ENCODE peak calls at places on chromosomes 13 and 19, in four cellular contexts. V is B cell, B is skeletal muscle cell, G is AG10803. C is an unnamed sample.

GRCh38 chr13:114047358-114047881 is 73.5 kb upstream of the C13orf46 start:
- DNase-seq in V (no peak), B (no peak), G (no peak), C (no peak)

GRCh38 chr19:7944177-7944761 is 803 bp upstream of the TIMM44 start:
- DNase-seq in V (peak), B (peak), G (peak), C (peak)

GRCh38 chr19:43620061-43621001 is 902 bp upstream of the ZNF428 start:
- DNase-seq in V (no peak), B (no peak), G (no peak), C (no peak)

GRCh38 chr13:53885997-53886396 is 857.4 kb downstream of the OLFM4 start:
- DNase-seq in V (no peak), B (no peak), G (no peak), C (no peak)

GRCh38 chr13:74528751-74529513 is 394.7 kb upstream of the KLF12 start:
- DNase-seq in V (no peak), B (no peak), G (no peak), C (peak)

GRCh38 chr19:43470288-43470687 is 4.9 kb upstream of the LYPD3 start:
- DNase-seq in V (no peak), B (no peak), G (no peak), C (no peak)

GRCh38 chr13:110312669-110313031 is 5.6 kb downstream of the COL4A2 start:
- DNase-seq in V (no peak), B (no peak), G (peak), C (no peak)

GRCh38 chr13:38819053-38819452 is 132.2 kb downstream of the FREM2 start:
- DNase-seq in V (no peak), B (peak), G (no peak), C (no peak)

GRCh38 chr13:27151798-27152599 is 19.6 kb downstream of the USP12 start:
- DNase-seq in V (no peak), B (no peak), G (no peak), C (no peak)

GRCh38 chr13:27125357-27126282 is 46.0 kb downstream of the USP12 start:
- DNase-seq in V (no peak), B (no peak), G (no peak), C (no peak)

GRCh38 chr13:40665061-40665753 is 1.2 kb downstream of the FOXO1 start:
- DNase-seq in V (peak), B (no peak), G (no peak), C (no peak)

GRCh38 chr13:112623051-112623711 is 35.2 kb upstream of the TUBGCP3 start:
- DNase-seq in V (no peak), B (no peak), G (no peak), C (no peak)

GRCh38 chr19:35000338-35000646 is 169 bp downstream of the GRAMD1A start:
- DNase-seq in V (no peak), B (no peak), G (no peak), C (no peak)

GRCh38 chr19:42289556-42290041 is 12.3 kb upstream of the PRR19 start:
- DNase-seq in V (no peak), B (no peak), G (no peak), C (no peak)

GRCh38 chr19:49017041-49017665 is at the start of gene LHB:
- DNase-seq in V (no peak), B (no peak), G (no peak), C (no peak)

GRCh38 chr13:104949840-104950805 is 1585.3 kb downstream of the EFNB2 start:
- DNase-seq in V (no peak), B (peak), G (no peak), C (peak)

GRCh38 chr13:40096357-40096911 is 441.0 kb downstream of the COG6 start:
- DNase-seq in V (no peak), B (no peak), G (no peak), C (no peak)

GRCh38 chr19:49533551-49534488 is 6.0 kb downstream of the RCN3 start:
- DNase-seq in V (peak), B (peak), G (peak), C (peak)

GRCh38 chr13:93226623-93227279 is at the start of gene GPC6:
- DNase-seq in V (no peak), B (peak), G (peak), C (peak)

GRCh38 chr13:55263045-55263444 is 1877.7 kb upstream of the PRR20A start:
- DNase-seq in V (no peak), B (no peak), G (no peak), C (peak)

GRCh38 chr13:42354246-42355117 is 82.5 kb downstream of the AKAP11 start:
- DNase-seq in V (no peak), B (peak), G (peak), C (no peak)

GRCh38 chr13:28530729-28531194 is 35.8 kb upstream of the FLT1 start:
- DNase-seq in V (no peak), B (no peak), G (peak), C (no peak)

GRCh38 chr13:33106656-33107402 is 90.6 kb downstream of the KL start:
- DNase-seq in V (no peak), B (no peak), G (no peak), C (no peak)

GRCh38 chr13:48873598-48873997 is 102.1 kb upstream of the FNDC3A start:
- DNase-seq in V (no peak), B (no peak), G (no peak), C (peak)

GRCh38 chr19:28294395-28294794 is 918.6 kb downstream of the UQCRFS1 start:
- DNase-seq in V (no peak), B (peak), G (peak), C (peak)